ENCODE peak calls at places on chromosomes 2 and 18, in four cellular contexts. D is astrocyte, P is body of pancreas, I is Caco-2. B is an unnamed sample.

GRCh38 chr2:223477318-223477717 is 124.8 kb downstream of the SCG2 start:
- DNase-seq in D (no peak), P (no peak), I (no peak), B (no peak)

GRCh38 chr2:214578395-214578794 is 167.5 kb downstream of the VWC2L start:
- DNase-seq in D (no peak), P (no peak), I (no peak), B (no peak)

GRCh38 chr2:176813526-176814179 is 398.9 kb upstream of the HNRNPA3 start:
- DNase-seq in D (no peak), P (no peak), I (no peak), B (no peak)

GRCh38 chr2:9205481-9205880 is 1.1 kb upstream of the ASAP2 start:
- DNase-seq in D (no peak), P (no peak), I (no peak), B (no peak)

GRCh38 chr18:41324020-41324791 is 630.8 kb upstream of the PIK3C3 start:
- DNase-seq in D (peak; percentile 37), P (no peak), I (no peak), B (no peak)

GRCh38 chr2:235087812-235088607 is 136.2 kb downstream of the SH3BP4 start:
- DNase-seq in D (peak; percentile 45), P (peak; percentile 20), I (no peak), B (no peak)

GRCh38 chr2:135742307-135742838 is 718 bp downstream of the UBXN4 start:
- DNase-seq in D (peak; percentile 69), P (peak; percentile 51), I (peak; percentile 42), B (no peak)

GRCh38 chr2:239724851-239725550 is 300.1 kb downstream of the NDUFA10 start:
- DNase-seq in D (no peak), P (no peak), I (peak; percentile 16), B (no peak)

GRCh38 chr2:14623241-14623640 is 9.3 kb upstream of the LRATD1 start:
- DNase-seq in D (no peak), P (no peak), I (no peak), B (no peak)

GRCh38 chr18:76654536-76654935 is 159.5 kb upstream of the ZNF516 start:
- DNase-seq in D (no peak), P (no peak), I (no peak), B (no peak)

GRCh38 chr18:29418136-29418535 is 1241.2 kb upstream of the CDH2 start:
- DNase-seq in D (peak; percentile 89), P (no peak), I (no peak), B (no peak)

GRCh38 chr2:74281576-74281975 is 61.6 kb downstream of the SLC4A5 start:
- DNase-seq in D (no peak), P (no peak), I (no peak), B (no peak)

GRCh38 chr18:68721681-68722583 is 7.0 kb upstream of the TMX3 start:
- DNase-seq in D (no peak), P (no peak), I (no peak), B (no peak)

GRCh38 chr2:156901373-156902031 is 356.0 kb upstream of the GALNT5 start:
- DNase-seq in D (peak; percentile 45), P (no peak), I (no peak), B (no peak)

GRCh38 chr2:41720702-41721344 is 327.0 kb upstream of the PKDCC start:
- DNase-seq in D (peak; percentile 13), P (no peak), I (no peak), B (no peak)

GRCh38 chr2:46329803-46330775 is 32.9 kb downstream of the EPAS1 start:
- DNase-seq in D (peak; percentile 96), P (no peak), I (no peak), B (no peak)

GRCh38 chr2:8754056-8754790 is 72.4 kb downstream of the ID2 start:
- DNase-seq in D (peak; percentile 65), P (no peak), I (no peak), B (no peak)

GRCh38 chr18:78742346-78742745 is 237.3 kb upstream of the SALL3 start:
- DNase-seq in D (no peak), P (no peak), I (no peak), B (no peak)

GRCh38 chr2:60838481-60838880 is 42.9 kb upstream of the REL start:
- DNase-seq in D (no peak), P (no peak), I (no peak), B (no peak)

GRCh38 chr2:67923696-67924095 is 139.1 kb downstream of the C1D start:
- DNase-seq in D (no peak), P (no peak), I (no peak), B (no peak)

GRCh38 chr2:232502513-232502900 is 14.9 kb upstream of the ECEL1 start:
- DNase-seq in D (no peak), P (no peak), I (no peak), B (no peak)

GRCh38 chr2:232504438-232504837 is 15.8 kb upstream of the PRSS56 start:
- DNase-seq in D (no peak), P (no peak), I (no peak), B (no peak)

GRCh38 chr2:232502901-232503791 is 15.5 kb upstream of the ECEL1 start:
- DNase-seq in D (peak; percentile 22), P (no peak), I (no peak), B (no peak)

GRCh38 chr2:232501794-232502499 is 14.3 kb upstream of the ECEL1 start:
- DNase-seq in D (no peak), P (no peak), I (no peak), B (no peak)

DNA sequence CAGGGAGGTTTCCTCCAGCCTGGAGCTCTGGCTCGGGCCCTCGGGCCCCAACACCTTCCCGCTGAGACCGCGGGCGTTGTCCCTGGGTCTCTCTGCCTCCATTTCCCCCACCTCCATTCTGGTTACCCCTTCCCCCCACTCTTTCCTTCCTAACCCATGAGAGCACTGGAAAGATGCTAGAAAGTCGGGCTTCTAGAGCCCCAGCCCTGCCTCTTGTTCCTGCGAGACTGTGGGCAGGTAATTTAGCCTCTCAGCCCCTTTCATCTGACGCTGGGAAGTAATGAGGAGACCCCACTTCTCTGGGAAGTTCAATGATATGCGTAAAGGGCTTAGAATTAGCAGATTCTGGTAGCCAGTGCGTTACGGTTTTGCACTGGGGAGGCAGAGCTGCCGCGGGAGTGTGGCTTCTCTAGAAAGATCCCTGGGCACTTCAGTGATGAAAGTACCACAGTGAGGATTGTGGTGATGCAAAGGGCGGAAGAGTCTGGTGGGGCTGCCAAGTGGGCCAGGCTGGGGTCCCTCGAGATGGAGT is 16.2 kb upstream of the ECEL1 start:
- DNase-seq in D (no peak), P (no peak), I (no peak), B (no peak)
- H3K4me3 ChIP-seq in D (no peak overlapping the region), P (no peak overlapping the region), I (peak overlapping the region; percentile 38), B (peak overlapping the region; percentile 73)

GRCh38 chr2:236909802-236910201 is 175.9 kb upstream of the COPS8 start:
- DNase-seq in D (no peak), P (no peak), I (no peak), B (no peak)
- H3K27me3 ChIP-seq in D (peaks cover 7% of the 10 kb centered on the region), P (no peaks in the 10 kb centered on the region), I (no peaks in the 10 kb centered on the region), B (no peaks in the 10 kb centered on the region)

DNA sequence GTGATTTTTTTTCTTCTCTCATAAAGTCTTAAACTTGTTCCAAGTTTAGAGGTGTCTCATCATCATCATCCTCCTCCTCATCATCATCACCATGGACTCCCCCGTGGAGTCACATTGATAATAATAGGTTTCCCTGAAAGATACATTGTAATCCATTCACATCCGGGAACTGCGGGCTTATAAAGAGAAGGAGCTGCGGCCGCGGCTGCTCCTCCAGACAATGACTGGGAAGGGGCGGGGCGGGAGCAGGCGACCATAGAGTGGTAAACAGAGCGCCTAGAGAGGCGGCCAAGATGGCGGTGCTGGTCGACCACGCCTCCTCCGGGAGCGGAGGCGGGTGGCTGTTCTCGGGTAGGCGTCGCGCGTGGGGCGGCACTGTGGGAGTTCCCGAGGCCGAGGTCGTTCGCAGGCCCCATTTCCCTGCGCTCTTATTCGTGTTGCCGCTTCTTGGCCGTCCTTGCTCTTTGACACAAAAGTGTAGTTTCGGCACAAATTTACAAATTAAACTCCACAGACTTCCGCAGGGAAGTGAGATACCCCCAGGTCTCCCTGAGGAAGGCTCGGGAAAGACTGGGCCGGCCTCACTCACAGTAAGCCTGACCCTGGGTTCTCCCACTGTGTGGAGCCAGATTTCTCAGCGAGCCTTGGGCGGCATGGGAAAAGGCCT is 1.8 kb upstream of the TCF4 start:
- DNase-seq in D (peak; percentile 89), P (peak; percentile 96), I (no peak), B (peak; percentile 90)
- H3K4me3 ChIP-seq in D (peak overlapping the region; percentile 87), P (peak overlapping the region; percentile 40), I (no peak overlapping the region), B (peak overlapping the region; percentile 89)

GRCh38 chr2:185507703-185508102 is 230.9 kb upstream of the FSIP2 start:
- DNase-seq in D (no peak), P (no peak), I (no peak), B (no peak)

GRCh38 chr2:185502351-185502750 is 236.3 kb upstream of the FSIP2 start:
- DNase-seq in D (no peak), P (no peak), I (no peak), B (no peak)
- H3K27me3 ChIP-seq in D (no peaks in the 10 kb centered on the region), P (no peaks in the 10 kb centered on the region), I (no peaks in the 10 kb centered on the region), B (no peaks in the 10 kb centered on the region)

GRCh38 chr2:160256511-160256910 is 56.4 kb upstream of the ITGB6 start:
- DNase-seq in D (no peak), P (no peak), I (no peak), B (no peak)
- H3K4me3 ChIP-seq in D (no peak overlapping the region), P (no peak overlapping the region), I (no peak overlapping the region), B (no peak overlapping the region)

GRCh38 chr2:27572439-27572838 is 10.4 kb upstream of the ZNF512 start:
- DNase-seq in D (no peak), P (no peak), I (no peak), B (no peak)
- H3K27me3 ChIP-seq in D (no peaks in the 10 kb centered on the region), P (no peaks in the 10 kb centered on the region), I (no peaks in the 10 kb centered on the region), B (no peaks in the 10 kb centered on the region)

GRCh38 chr18:32026491-32027086 is 8.0 kb downstream of the RNF125 start:
- DNase-seq in D (no peak), P (no peak), I (no peak), B (no peak)

GRCh38 chr18:32029558-32029957 is 10.9 kb downstream of the RNF125 start:
- DNase-seq in D (no peak), P (no peak), I (no peak), B (no peak)

GRCh38 chr18:32021756-32022564 is 3.3 kb downstream of the RNF125 start:
- DNase-seq in D (no peak), P (no peak), I (no peak), B (no peak)

DNA sequence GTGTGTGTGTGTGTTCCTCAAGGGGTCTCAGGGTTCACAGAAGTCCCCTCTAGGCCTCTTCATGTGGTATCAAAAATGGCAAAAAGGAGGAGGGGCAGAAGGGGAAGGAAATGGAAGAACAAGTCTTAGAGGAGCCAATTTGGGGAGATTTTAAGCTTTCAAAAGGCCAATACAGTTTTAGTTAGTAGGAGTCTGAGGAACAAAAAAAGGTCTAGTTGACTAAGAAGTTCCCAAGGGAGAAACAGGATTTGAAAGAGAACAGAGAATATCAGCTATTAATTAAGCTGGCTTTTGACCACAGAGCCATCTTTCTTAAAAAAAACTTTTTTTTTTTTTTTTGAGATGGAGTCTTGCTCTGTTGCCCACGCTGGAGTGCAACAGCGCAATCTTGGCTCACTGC is 7.1 kb downstream of the RNF125 start:
- DNase-seq in D (no peak), P (no peak), I (no peak), B (no peak)
- H3K4me3 ChIP-seq in D (no peak overlapping the region), P (no peak overlapping the region), I (no peak overlapping the region), B (no peak overlapping the region)

B was measured in thoracic aorta.